ENCODE peak calls at places on chromosomes 4 and X, in six cellular contexts. One of them, this sample, is unnamed. For H3K4me1, the result is how much of the 10 kb centered on the place peaks cover.

GRCh38 chr4:55396305-55397023 is 707 bp downstream of the TMEM165 start:
- DNase-seq in OCI-LY7: peak
- DNase-seq in tibial artery: peak
- DNase-seq in GM23338: peak
- DNase-seq in effector memory CD4-positive, alpha-beta T cell: peak
- DNase-seq in aorta: peak
- DNase-seq in this sample: peak

GRCh38 chrX:143757375-143757774 is 36.8 kb upstream of the SPANXN2 start:
- DNase-seq in OCI-LY7: no peak
- DNase-seq in tibial artery: no peak
- DNase-seq in GM23338: no peak
- DNase-seq in effector memory CD4-positive, alpha-beta T cell: no peak
- DNase-seq in aorta: no peak
- DNase-seq in this sample: no peak

GRCh38 chr4:5451243-5451642 is 257.1 kb downstream of the EVC2 start:
- DNase-seq in OCI-LY7: no peak
- DNase-seq in tibial artery: no peak
- DNase-seq in GM23338: no peak
- DNase-seq in effector memory CD4-positive, alpha-beta T cell: no peak
- DNase-seq in aorta: no peak
- DNase-seq in this sample: no peak

GRCh38 chrX:106875151-106875550 is 28.0 kb downstream of the RIPPLY1 start:
- DNase-seq in OCI-LY7: no peak
- DNase-seq in tibial artery: no peak
- DNase-seq in GM23338: no peak
- DNase-seq in effector memory CD4-positive, alpha-beta T cell: no peak
- DNase-seq in aorta: no peak
- DNase-seq in this sample: no peak

GRCh38 chr4:6855692-6856297 is 53.8 kb upstream of the TBC1D14 start:
- DNase-seq in OCI-LY7: no peak
- DNase-seq in tibial artery: no peak
- DNase-seq in GM23338: no peak
- DNase-seq in effector memory CD4-positive, alpha-beta T cell: peak
- DNase-seq in aorta: no peak
- DNase-seq in this sample: peak

GRCh38 chr4:147006229-147006628 is 60.6 kb upstream of the TTC29 start:
- DNase-seq in OCI-LY7: no peak
- DNase-seq in tibial artery: no peak
- DNase-seq in GM23338: no peak
- DNase-seq in effector memory CD4-positive, alpha-beta T cell: no peak
- DNase-seq in aorta: no peak
- DNase-seq in this sample: no peak

GRCh38 chr4:144399927-144400326 is 246.0 kb upstream of the HHIP start:
- DNase-seq in OCI-LY7: no peak
- DNase-seq in tibial artery: no peak
- DNase-seq in GM23338: no peak
- DNase-seq in effector memory CD4-positive, alpha-beta T cell: no peak
- DNase-seq in aorta: no peak
- DNase-seq in this sample: no peak

GRCh38 chr4:145531193-145531592 is 49.5 kb downstream of the SMAD1 start:
- DNase-seq in OCI-LY7: peak
- DNase-seq in tibial artery: no peak
- DNase-seq in GM23338: no peak
- DNase-seq in effector memory CD4-positive, alpha-beta T cell: no peak
- DNase-seq in aorta: no peak
- DNase-seq in this sample: peak

GRCh38 chrX:71326394-71326793 is 24.8 kb downstream of the ITGB1BP2 start:
- DNase-seq in OCI-LY7: no peak
- DNase-seq in tibial artery: no peak
- DNase-seq in GM23338: no peak
- DNase-seq in effector memory CD4-positive, alpha-beta T cell: no peak
- DNase-seq in aorta: no peak
- DNase-seq in this sample: no peak

GRCh38 chr4:2714071-2714770 is 41.9 kb downstream of the TNIP2 start:
- DNase-seq in OCI-LY7: no peak
- DNase-seq in tibial artery: no peak
- DNase-seq in GM23338: no peak
- DNase-seq in effector memory CD4-positive, alpha-beta T cell: no peak
- DNase-seq in aorta: peak
- DNase-seq in this sample: peak

GRCh38 chr4:6372649-6373525 is 99.5 kb downstream of the PPP2R2C start:
- DNase-seq in OCI-LY7: peak
- DNase-seq in tibial artery: no peak
- DNase-seq in GM23338: peak
- DNase-seq in effector memory CD4-positive, alpha-beta T cell: no peak
- DNase-seq in aorta: peak
- DNase-seq in this sample: peak

GRCh38 chr4:138225477-138225876 is 16.7 kb downstream of the SLC7A11 start:
- DNase-seq in OCI-LY7: no peak
- DNase-seq in tibial artery: no peak
- DNase-seq in GM23338: no peak
- DNase-seq in effector memory CD4-positive, alpha-beta T cell: no peak
- DNase-seq in aorta: no peak
- DNase-seq in this sample: no peak

GRCh38 chr4:181259081-181259480 is 984.1 kb upstream of the TENM3 start:
- DNase-seq in OCI-LY7: no peak
- DNase-seq in tibial artery: no peak
- DNase-seq in GM23338: no peak
- DNase-seq in effector memory CD4-positive, alpha-beta T cell: no peak
- DNase-seq in aorta: no peak
- DNase-seq in this sample: no peak

GRCh38 chr4:138627096-138627495 is 384.9 kb upstream of the SLC7A11 start:
- DNase-seq in OCI-LY7: no peak
- DNase-seq in tibial artery: no peak
- DNase-seq in GM23338: no peak
- DNase-seq in effector memory CD4-positive, alpha-beta T cell: no peak
- DNase-seq in aorta: no peak
- DNase-seq in this sample: no peak

GRCh38 chr4:126715067-126715466 is 917.7 kb upstream of the INTU start:
- DNase-seq in OCI-LY7: no peak
- DNase-seq in tibial artery: no peak
- DNase-seq in GM23338: peak
- DNase-seq in effector memory CD4-positive, alpha-beta T cell: no peak
- DNase-seq in aorta: no peak
- DNase-seq in this sample: no peak

GRCh38 chr4:8171941-8172924 is 13.6 kb upstream of the ABLIM2 start:
- DNase-seq in OCI-LY7: no peak
- DNase-seq in tibial artery: no peak
- DNase-seq in GM23338: no peak
- DNase-seq in effector memory CD4-positive, alpha-beta T cell: no peak
- DNase-seq in aorta: no peak
- DNase-seq in this sample: no peak

GRCh38 chr4:119314356-119314755 is 7.6 kb downstream of the FABP2 start:
- DNase-seq in OCI-LY7: peak
- DNase-seq in tibial artery: no peak
- DNase-seq in GM23338: peak
- DNase-seq in effector memory CD4-positive, alpha-beta T cell: no peak
- DNase-seq in aorta: no peak
- DNase-seq in this sample: no peak

GRCh38 chr4:122691988-122692387 is 40.5 kb upstream of the BBS12 start:
- DNase-seq in OCI-LY7: no peak
- DNase-seq in tibial artery: no peak
- DNase-seq in GM23338: no peak
- DNase-seq in effector memory CD4-positive, alpha-beta T cell: no peak
- DNase-seq in aorta: no peak
- DNase-seq in this sample: no peak

GRCh38 chr4:87608229-87608628 is at the start of gene DSPP:
- DNase-seq in OCI-LY7: no peak
- DNase-seq in tibial artery: no peak
- DNase-seq in GM23338: no peak
- DNase-seq in effector memory CD4-positive, alpha-beta T cell: no peak
- DNase-seq in aorta: no peak
- DNase-seq in this sample: no peak

GRCh38 chr4:149638073-149638472 is 177.6 kb downstream of the IQCM start:
- DNase-seq in OCI-LY7: no peak
- DNase-seq in tibial artery: no peak
- DNase-seq in GM23338: no peak
- DNase-seq in effector memory CD4-positive, alpha-beta T cell: no peak
- DNase-seq in aorta: no peak
- DNase-seq in this sample: no peak

GRCh38 chr4:23382880-23383279 is 507.0 kb downstream of the PPARGC1A start:
- DNase-seq in OCI-LY7: no peak
- DNase-seq in tibial artery: no peak
- DNase-seq in GM23338: no peak
- DNase-seq in effector memory CD4-positive, alpha-beta T cell: no peak
- DNase-seq in aorta: no peak
- DNase-seq in this sample: no peak

GRCh38 chrX:44667771-44668170 is 125.1 kb upstream of the FUNDC1 start:
- DNase-seq in OCI-LY7: no peak
- DNase-seq in tibial artery: no peak
- DNase-seq in GM23338: no peak
- DNase-seq in effector memory CD4-positive, alpha-beta T cell: no peak
- DNase-seq in aorta: no peak
- DNase-seq in this sample: no peak

GRCh38 chr4:133154725-133155124 is 5.6 kb downstream of the PCDH10 start:
- DNase-seq in OCI-LY7: peak
- DNase-seq in tibial artery: no peak
- DNase-seq in GM23338: peak
- DNase-seq in effector memory CD4-positive, alpha-beta T cell: no peak
- DNase-seq in aorta: no peak
- DNase-seq in this sample: no peak

GRCh38 chr4:138835833-138836521 is 179.6 kb upstream of the NOCT start:
- DNase-seq in OCI-LY7: no peak
- DNase-seq in tibial artery: no peak
- DNase-seq in GM23338: no peak
- DNase-seq in effector memory CD4-positive, alpha-beta T cell: no peak
- DNase-seq in aorta: no peak
- DNase-seq in this sample: no peak

GRCh38 chrX:137742846-137743245 is 176.9 kb downstream of the ZIC3 start:
- DNase-seq in OCI-LY7: no peak
- DNase-seq in tibial artery: no peak
- DNase-seq in GM23338: peak
- DNase-seq in effector memory CD4-positive, alpha-beta T cell: no peak
- DNase-seq in aorta: no peak
- DNase-seq in this sample: no peak

GRCh38 chrX:47112316-47112954 is 32.1 kb downstream of the NDUFB11 start:
- DNase-seq in OCI-LY7: no peak
- DNase-seq in tibial artery: no peak
- DNase-seq in GM23338: peak
- DNase-seq in effector memory CD4-positive, alpha-beta T cell: no peak
- DNase-seq in aorta: no peak
- DNase-seq in this sample: peak

GRCh38 chr4:153731239-153731638 is 28.6 kb downstream of the RNF175 start:
- DNase-seq in OCI-LY7: no peak
- DNase-seq in tibial artery: no peak
- DNase-seq in GM23338: no peak
- DNase-seq in effector memory CD4-positive, alpha-beta T cell: no peak
- DNase-seq in aorta: no peak
- DNase-seq in this sample: no peak

GRCh38 chr4:168540865-168541607 is 44.2 kb downstream of the PALLD start:
- DNase-seq in OCI-LY7: no peak
- DNase-seq in tibial artery: no peak
- DNase-seq in GM23338: no peak
- DNase-seq in effector memory CD4-positive, alpha-beta T cell: no peak
- DNase-seq in aorta: no peak
- DNase-seq in this sample: no peak
- H3K4me3 ChIP-seq in OCI-LY7: no peak
- H3K4me3 ChIP-seq in tibial artery: no peak
- H3K4me3 ChIP-seq in GM23338: no peak
- H3K4me3 ChIP-seq in effector memory CD4-positive, alpha-beta T cell: no peak
- H3K4me3 ChIP-seq in aorta: no peak
- H3K4me3 ChIP-seq in this sample: no peak

GRCh38 chrX:9917861-9918260 is 49.3 kb upstream of the CLDN34 start:
- DNase-seq in OCI-LY7: no peak
- DNase-seq in tibial artery: no peak
- DNase-seq in GM23338: no peak
- DNase-seq in effector memory CD4-positive, alpha-beta T cell: no peak
- DNase-seq in aorta: no peak
- DNase-seq in this sample: no peak

GRCh38 chrX:9909254-9909653 is 57.9 kb upstream of the CLDN34 start:
- DNase-seq in OCI-LY7: no peak
- DNase-seq in tibial artery: no peak
- DNase-seq in GM23338: no peak
- DNase-seq in effector memory CD4-positive, alpha-beta T cell: no peak
- DNase-seq in aorta: no peak
- DNase-seq in this sample: no peak

GRCh38 chrX:9912341-9912740 is 54.8 kb upstream of the CLDN34 start:
- DNase-seq in OCI-LY7: no peak
- DNase-seq in tibial artery: no peak
- DNase-seq in GM23338: peak
- DNase-seq in effector memory CD4-positive, alpha-beta T cell: no peak
- DNase-seq in aorta: no peak
- DNase-seq in this sample: no peak

GRCh38 chrX:9911479-9911878 is 55.7 kb upstream of the CLDN34 start:
- DNase-seq in OCI-LY7: no peak
- DNase-seq in tibial artery: no peak
- DNase-seq in GM23338: no peak
- DNase-seq in effector memory CD4-positive, alpha-beta T cell: no peak
- DNase-seq in aorta: no peak
- DNase-seq in this sample: no peak

GRCh38 chrX:9913041-9913440 is 54.1 kb upstream of the CLDN34 start:
- DNase-seq in OCI-LY7: no peak
- DNase-seq in tibial artery: no peak
- DNase-seq in GM23338: no peak
- DNase-seq in effector memory CD4-positive, alpha-beta T cell: no peak
- DNase-seq in aorta: no peak
- DNase-seq in this sample: no peak
- H3K4me1 ChIP-seq in OCI-LY7: under half
- H3K4me1 ChIP-seq in tibial artery: under half
- H3K4me1 ChIP-seq in GM23338: under half
- H3K4me1 ChIP-seq in effector memory CD4-positive, alpha-beta T cell: under half
- H3K4me1 ChIP-seq in aorta: under half
- H3K4me1 ChIP-seq in this sample: under half

GRCh38 chr4:64158648-64159326 is 250.5 kb downstream of the TECRL start:
- DNase-seq in OCI-LY7: peak
- DNase-seq in tibial artery: peak
- DNase-seq in GM23338: peak
- DNase-seq in effector memory CD4-positive, alpha-beta T cell: no peak
- DNase-seq in aorta: no peak
- DNase-seq in this sample: no peak
- H3K4me3 ChIP-seq in OCI-LY7: no peak
- H3K4me3 ChIP-seq in tibial artery: no peak
- H3K4me3 ChIP-seq in GM23338: no peak
- H3K4me3 ChIP-seq in effector memory CD4-positive, alpha-beta T cell: no peak
- H3K4me3 ChIP-seq in aorta: no peak
- H3K4me3 ChIP-seq in this sample: peak

DNA sequence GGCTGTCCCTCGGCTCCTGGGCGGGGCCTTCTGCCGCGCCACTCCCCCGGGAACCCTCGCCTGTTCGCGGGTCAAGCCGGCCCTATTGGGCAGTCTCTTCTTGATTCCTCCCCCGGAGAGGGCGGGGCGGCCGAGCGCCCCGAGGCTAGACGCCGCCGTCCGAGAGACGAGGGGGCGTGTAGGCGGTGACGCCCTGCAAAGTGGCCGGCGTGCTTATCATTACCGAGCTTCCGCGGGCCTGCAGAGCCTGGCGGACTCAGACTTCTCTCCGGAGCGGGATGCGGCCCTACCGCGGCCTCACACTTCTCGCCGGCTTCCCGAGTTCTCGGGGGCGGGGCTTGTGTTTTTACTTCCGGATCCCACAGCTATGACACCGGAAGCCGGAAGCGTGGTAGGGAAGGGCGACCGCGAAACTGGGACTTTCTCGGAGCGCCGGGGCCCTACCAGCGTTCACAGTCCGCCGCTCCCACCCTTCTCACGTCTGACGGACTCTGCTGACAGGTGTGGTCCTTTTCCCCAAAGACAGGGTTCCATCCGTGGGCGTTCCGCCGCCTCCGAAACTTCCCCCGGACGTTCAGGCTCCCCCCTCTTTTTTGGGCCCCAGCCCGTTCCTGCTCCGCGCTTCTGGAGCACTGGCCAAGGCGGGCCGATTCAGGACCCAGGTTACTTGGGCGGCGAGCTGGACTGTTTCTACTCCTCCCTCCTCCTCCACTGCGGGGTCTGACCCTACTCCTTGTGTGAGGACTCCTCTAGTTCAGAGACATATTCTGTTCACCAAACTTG is at the start of gene IKBKG:
- DNase-seq in OCI-LY7: peak
- DNase-seq in tibial artery: peak
- DNase-seq in GM23338: peak
- DNase-seq in effector memory CD4-positive, alpha-beta T cell: peak
- DNase-seq in aorta: peak
- DNase-seq in this sample: peak
- H3K4me1 ChIP-seq in OCI-LY7: under half
- H3K4me1 ChIP-seq in tibial artery: under half
- H3K4me1 ChIP-seq in GM23338: under half
- H3K4me1 ChIP-seq in effector memory CD4-positive, alpha-beta T cell: under half
- H3K4me1 ChIP-seq in aorta: under half
- H3K4me1 ChIP-seq in this sample: under half